ENCODE peak calls at places on chromosome 6, in four cellular contexts. Z is HCT116, G is PC-3, X is K562. J is an unnamed sample.
A peak's percentile ranks its signal among the peaks of the same experiment; 100 is the strongest.

GRCh38 chr6:159665868-159666635 is 27.0 kb downstream of the SOD2 start:
- DNase-seq in G (no peak), Z (no peak), X (no peak), J (no peak)

GRCh38 chr6:11067348-11067747 is 23.2 kb upstream of the ELOVL2 start:
- DNase-seq in Z (no peak), X (no peak), G (no peak), J (no peak)

GRCh38 chr6:142945446-142946180 is 637 bp upstream of the HIVEP2 start:
- DNase-seq in Z (no peak), G (no peak), X (peak; percentile 49), J (no peak)

GRCh38 chr6:167860546-167861226 is 34.0 kb downstream of the AFDN start:
- DNase-seq in Z (no peak), G (no peak), X (peak; percentile 47), J (no peak)

GRCh38 chr6:8084586-8084985 is 17.8 kb downstream of the EEF1E1 start:
- DNase-seq in Z (no peak), X (no peak), G (no peak), J (peak; percentile 36)

GRCh38 chr6:81362246-81362645 is 390.2 kb downstream of the TENT5A start:
- DNase-seq in Z (no peak), X (no peak), G (peak; percentile 53), J (peak; percentile 48)

GRCh38 chr6:16731503-16732018 is 29.7 kb downstream of the ATXN1 start:
- DNase-seq in Z (no peak), G (peak; percentile 30), X (no peak), J (no peak)

GRCh38 chr6:23036401-23036983 is 467.1 kb downstream of the HDGFL1 start:
- DNase-seq in Z (no peak), X (no peak), G (no peak), J (peak; percentile 13)

GRCh38 chr6:37021356-37022129 is 16.1 kb downstream of the FGD2 start:
- DNase-seq in Z (no peak), X (peak; percentile 74), G (peak; percentile 75), J (peak; percentile 62)

GRCh38 chr6:144710207-144710606 is 425.1 kb downstream of the UTRN start:
- DNase-seq in X (no peak), G (peak; percentile 91), Z (no peak), J (peak; percentile 92)

GRCh38 chr6:111997078-111997862 is 56.6 kb upstream of the CCN6 start:
- DNase-seq in G (peak; percentile 76), X (peak; percentile 67), Z (peak; percentile 63), J (peak; percentile 88)

GRCh38 chr6:113050010-113050893 is 703.1 kb downstream of the RFPL4B start:
- DNase-seq in Z (no peak), G (peak; percentile 7), X (no peak), J (peak; percentile 46)

GRCh38 chr6:62039602-62040001 is 246.4 kb downstream of the KHDRBS2 start:
- DNase-seq in Z (no peak), X (no peak), G (no peak), J (no peak)

GRCh38 chr6:797479-798077 is 104.6 kb upstream of the EXOC2 start:
- DNase-seq in Z (peak; percentile 41), X (peak; percentile 33), G (peak; percentile 66), J (peak; percentile 89)

GRCh38 chr6:8543714-8544113 is 108.4 kb upstream of the SLC35B3 start:
- DNase-seq in G (no peak), Z (no peak), X (no peak), J (no peak)

GRCh38 chr6:170082067-170082466 is 208.8 kb downstream of the DLL1 start:
- DNase-seq in G (no peak), X (no peak), Z (no peak), J (no peak)

GRCh38 chr6:41053056-41053455 is at the start of gene APOBEC2:
- DNase-seq in Z (no peak), X (no peak), G (no peak), J (no peak)

GRCh38 chr6:91045152-91045551 is 458.3 kb upstream of the MAP3K7 start:
- DNase-seq in Z (no peak), G (no peak), X (no peak), J (no peak)

GRCh38 chr6:109493865-109494264 is 10.8 kb upstream of the ZBTB24 start:
- DNase-seq in G (no peak), Z (no peak), X (no peak), J (no peak)

GRCh38 chr6:89007209-89008001 is 44.0 kb upstream of the RNGTT start:
- DNase-seq in X (no peak), G (no peak), Z (no peak), J (peak; percentile 21)

GRCh38 chr6:106885659-106886058 is 88.9 kb downstream of the CD24 start:
- DNase-seq in G (no peak), Z (no peak), X (no peak), J (no peak)

GRCh38 chr6:12265795-12266194 is 24.4 kb upstream of the EDN1 start:
- DNase-seq in Z (no peak), G (peak; percentile 91), X (no peak), J (peak; percentile 20)

GRCh38 chr6:152309648-152310047 is 327.5 kb downstream of the SYNE1 start:
- DNase-seq in Z (no peak), X (no peak), G (peak; percentile 62), J (no peak)

GRCh38 chr6:99905209-99906106 is 88.6 kb downstream of the MCHR2 start:
- DNase-seq in X (peak; percentile 32), Z (peak; percentile 60), G (peak; percentile 57), J (peak; percentile 69)

GRCh38 chr6:37014667-37015066 is 9.2 kb downstream of the FGD2 start:
- DNase-seq in G (no peak), X (no peak), Z (no peak), J (no peak)

GRCh38 chr6:71584712-71585436 is 296.3 kb downstream of the OGFRL1 start:
- DNase-seq in G (no peak), X (no peak), Z (no peak), J (no peak)

GRCh38 chr6:125507987-125508655 is 206.4 kb upstream of the HDDC2 start:
- DNase-seq in Z (no peak), X (no peak), G (no peak), J (peak; percentile 38)

GRCh38 chr6:122238861-122239260 is 160.6 kb upstream of the HSF2 start:
- DNase-seq in X (no peak), G (no peak), Z (no peak), J (no peak)

GRCh38 chr6:170266061-170266825 is 24.6 kb downstream of the DLL1 start:
- DNase-seq in Z (no peak), G (peak; percentile 14), X (no peak), J (no peak)

GRCh38 chr6:168452685-168453377 is 11.8 kb downstream of the SMOC2 start:
- DNase-seq in G (no peak), Z (no peak), X (no peak), J (no peak)

GRCh38 chr6:44036699-44037101 is 90.6 kb downstream of the MRPL14 start:
- DNase-seq in G (no peak), Z (no peak), X (no peak), J (no peak)

GRCh38 chr6:145147559-145147958 is 587.8 kb downstream of the EPM2A start:
- DNase-seq in Z (no peak), X (no peak), G (peak; percentile 7), J (peak; percentile 28)

GRCh38 chr6:63759605-63760004 is 124.0 kb downstream of the PHF3 start:
- DNase-seq in Z (no peak), X (no peak), G (peak; percentile 39), J (no peak)

GRCh38 chr6:63760199-63760598 is 124.6 kb downstream of the PHF3 start:
- DNase-seq in Z (no peak), G (no peak), X (no peak), J (no peak)

DNA sequence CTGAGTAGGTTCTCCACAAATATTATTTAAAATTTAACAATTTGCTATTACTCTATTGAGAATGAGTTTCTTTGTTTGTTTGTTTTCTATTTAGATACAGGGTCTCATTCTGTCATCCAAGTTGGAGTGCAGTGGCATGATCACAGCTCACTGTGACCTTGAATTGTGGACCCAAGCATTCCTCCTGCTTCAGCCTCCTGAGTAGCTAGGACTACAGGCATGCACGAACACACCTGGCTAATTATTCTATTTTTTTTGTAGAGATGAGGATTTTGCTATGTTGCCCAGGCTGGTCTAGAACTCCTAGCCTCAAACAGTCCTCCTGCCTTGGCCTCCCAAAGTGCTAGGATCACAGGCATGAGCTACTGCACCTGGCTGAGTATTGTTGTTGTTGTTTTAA is 122.2 kb downstream of the PHF3 start:
- DNase-seq in X (no peak), Z (no peak), G (no peak), J (no peak)
- H3K9ac ChIP-seq in X (no peak overlapping the region), Z (no peak overlapping the region), G (no peak overlapping the region), J (no peak overlapping the region)

DNA sequence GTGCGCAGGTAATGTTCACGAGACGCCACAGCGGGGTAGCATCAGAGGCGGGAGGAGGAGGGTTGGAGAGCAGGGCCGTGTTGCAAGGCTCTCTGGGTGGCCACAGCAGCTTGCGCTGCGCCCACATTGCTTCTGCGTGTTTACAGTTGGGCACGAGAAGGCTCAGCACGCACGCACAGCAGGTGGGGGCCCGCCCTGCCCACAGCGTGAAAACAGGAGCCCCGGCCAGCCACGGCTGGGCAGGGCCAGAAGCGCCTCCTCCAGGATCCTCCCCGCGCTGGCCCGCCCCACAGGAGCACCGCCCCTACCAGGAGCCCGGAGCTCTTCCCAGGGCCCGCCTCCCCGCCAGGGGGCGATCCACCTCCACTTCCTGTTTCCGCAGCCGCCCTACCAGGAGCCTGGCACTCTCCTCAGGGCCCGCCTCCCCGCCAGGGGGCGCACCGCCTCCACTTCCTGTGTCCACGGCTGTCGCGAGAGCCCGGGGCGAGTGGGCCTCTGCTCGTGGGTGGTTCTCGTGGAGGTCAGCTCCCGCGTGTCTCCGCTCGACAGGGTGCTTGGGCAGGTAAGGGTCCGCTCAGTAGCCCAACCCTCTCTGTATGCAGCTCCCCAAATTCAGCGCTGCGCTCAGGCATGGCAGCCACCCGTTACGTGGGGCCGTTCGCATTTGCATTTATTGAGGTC is at the start of gene FAM50B:
- DNase-seq in X (peak; percentile 71), Z (no peak), G (peak; percentile 92), J (peak; percentile 93)
- H3K4me3 ChIP-seq in X (no peak within 1 kb of the TSS), Z (no peak within 1 kb of the TSS), G (peak within 1 kb of the TSS; percentile 61), J (peak within 1 kb of the TSS; percentile 78)

DNA sequence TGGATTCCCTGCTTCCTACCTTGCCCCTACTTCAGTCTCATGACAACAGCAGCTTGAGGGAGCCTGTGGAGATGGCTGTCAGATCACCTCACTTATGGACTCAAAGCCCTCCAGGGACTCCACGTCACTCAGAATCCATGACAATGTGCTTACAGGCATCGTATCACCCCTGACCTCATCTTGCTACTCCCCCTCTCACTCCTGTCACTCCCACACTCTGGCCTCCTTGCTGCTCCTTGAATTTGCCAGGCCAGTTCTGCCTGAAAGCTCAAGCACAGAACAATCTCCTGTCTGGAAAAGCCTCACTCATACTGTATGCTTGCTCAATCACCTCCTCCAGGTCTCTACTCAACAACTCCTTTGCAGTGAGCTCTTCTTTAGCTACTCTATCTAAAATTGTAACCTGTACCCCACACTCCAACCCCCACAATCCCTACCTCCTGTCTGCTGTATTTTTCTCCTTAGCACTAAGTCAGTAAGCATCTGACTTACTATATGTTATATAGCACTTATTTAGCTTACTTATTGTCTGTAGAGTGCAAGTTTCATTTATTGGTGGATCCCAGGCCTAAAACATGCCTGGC is 10.7 kb upstream of the GSTA4 start:
- DNase-seq in Z (no peak), X (peak; percentile 12), G (no peak), J (no peak)
- H3K36me3 ChIP-seq in Z (peaks cover under 1% of the 10 kb centered on the region), X (no peaks in the 10 kb centered on the region), G (peaks cover 6% of the 10 kb centered on the region), J (peaks cover 70% of the 10 kb centered on the region)

GRCh38 chr6:53795254-53795701 is 473 bp downstream of the LRRC1 start:
- DNase-seq in Z (no peak), G (peak; percentile 38), X (no peak), J (no peak)

GRCh38 chr6:53796791-53797190 is 2.0 kb downstream of the LRRC1 start:
- DNase-seq in X (no peak), G (peak; percentile 43), Z (no peak), J (peak; percentile 80)

GRCh38 chr6:53795702-53796450 is 1.1 kb downstream of the LRRC1 start:
- DNase-seq in X (no peak), G (peak; percentile 43), Z (no peak), J (peak; percentile 74)

GRCh38 chr6:53797304-53797703 is 2.5 kb downstream of the LRRC1 start:
- DNase-seq in G (no peak), Z (no peak), X (no peak), J (no peak)

GRCh38 chr6:53796451-53796780 is 1.6 kb downstream of the LRRC1 start:
- DNase-seq in G (no peak), Z (no peak), X (no peak), J (no peak)
- H3K9ac ChIP-seq in G (peak overlapping the region; percentile 77), Z (peak overlapping the region; percentile 76), X (no peak overlapping the region), J (peak overlapping the region; percentile 86)

J was measured in adipocyte.